ENCODE peak calls at places on chromosomes 2 and 18, in five cellular contexts. B is K562, L is HepG2, K is GM12878, D is SK-N-SH. X is an unnamed sample.

GRCh38 chr2:231894566-231895380 is 31.4 kb downstream of the NPPC start:
- DNase-seq in B (no peak), L (no peak), K (no peak), D (no peak), X (no peak)

GRCh38 chr2:202025816-202026215 is 7.8 kb upstream of the FZD7 start:
- DNase-seq in B (no peak), L (no peak), K (no peak), D (no peak), X (no peak)

GRCh38 chr2:29304399-29304798 is 189.2 kb downstream of the CLIP4 start:
- DNase-seq in B (no peak), L (no peak), K (no peak), D (no peak), X (no peak)

GRCh38 chr2:40654346-40654745 is 202.5 kb upstream of the SLC8A1 start:
- DNase-seq in B (no peak), L (no peak), K (no peak), D (no peak), X (no peak)

GRCh38 chr2:37529830-37530452 is 141.5 kb downstream of the CDC42EP3 start:
- DNase-seq in B (no peak), L (no peak), K (no peak), D (no peak), X (peak; percentile 20)

GRCh38 chr2:222656544-222657446 is 903 bp upstream of the FARSB start:
- DNase-seq in B (no peak), L (no peak), K (no peak), D (peak; percentile 45), X (no peak)

GRCh38 chr2:211477537-211478275 is 921.3 kb downstream of the CPS1 start:
- DNase-seq in B (no peak), L (no peak), K (no peak), D (no peak), X (no peak)

GRCh38 chr2:128425731-128426620 is 107.3 kb upstream of the HS6ST1 start:
- DNase-seq in B (no peak), L (no peak), K (no peak), D (no peak), X (peak; percentile 21)

GRCh38 chr2:191178806-191179514 is 28.2 kb upstream of the STAT4 start:
- DNase-seq in B (no peak), L (no peak), K (no peak), D (no peak), X (peak; percentile 39)

GRCh38 chr2:80256396-80257167 is 48.0 kb downstream of the LRRTM1 start:
- DNase-seq in B (peak; percentile 26), L (peak; percentile 21), K (no peak), D (peak; percentile 11), X (peak; percentile 27)

GRCh38 chr2:237483018-237483731 is 3.9 kb upstream of the MLPH start:
- DNase-seq in B (no peak), L (no peak), K (no peak), D (no peak), X (peak; percentile 77)

GRCh38 chr18:49274188-49274714 is 186.2 kb downstream of the DYM start:
- DNase-seq in B (no peak), L (no peak), K (no peak), D (no peak), X (peak; percentile 68)

GRCh38 chr18:13909541-13909940 is 5.8 kb downstream of the MC2R start:
- DNase-seq in B (no peak), L (no peak), K (no peak), D (no peak), X (no peak)

GRCh38 chr2:163736433-163737168 is 793 bp upstream of the FIGN start:
- DNase-seq in B (no peak), L (peak; percentile 58), K (no peak), D (peak; percentile 83), X (no peak)

GRCh38 chr18:48106976-48107781 is 176.7 kb upstream of the SMAD2 start:
- DNase-seq in B (no peak), L (no peak), K (no peak), D (no peak), X (no peak)

GRCh38 chr2:166335284-166335683 is 40.5 kb downstream of the SCN9A start:
- DNase-seq in B (no peak), L (peak; percentile 12), K (no peak), D (no peak), X (peak; percentile 37)

GRCh38 chr2:131123192-131123591 is 18.1 kb downstream of the PLEKHB2 start:
- DNase-seq in B (no peak), L (no peak), K (no peak), D (no peak), X (no peak)

GRCh38 chr18:36153203-36153602 is 23.5 kb downstream of the ELP2 start:
- DNase-seq in B (no peak), L (peak; percentile 23), K (no peak), D (no peak), X (peak; percentile 97)

GRCh38 chr2:70514612-70515055 is 39.0 kb downstream of the TGFA start:
- DNase-seq in B (no peak), L (peak; percentile 42), K (no peak), D (no peak), X (no peak)

GRCh38 chr2:172402184-172402583 is 25.2 kb upstream of the ITGA6 start:
- DNase-seq in B (no peak), L (no peak), K (no peak), D (no peak), X (no peak)

GRCh38 chr2:156229724-156230362 is 102.7 kb downstream of the NR4A2 start:
- DNase-seq in B (no peak), L (no peak), K (no peak), D (no peak), X (no peak)

GRCh38 chr2:159744363-159744762 is 32.1 kb downstream of the MARCHF7 start:
- DNase-seq in B (no peak), L (no peak), K (no peak), D (no peak), X (peak; percentile 56)

GRCh38 chr2:117170897-117171296 is 643.6 kb upstream of the DDX18 start:
- DNase-seq in B (no peak), L (no peak), K (no peak), D (no peak), X (no peak)

GRCh38 chr2:46772500-46772899 is 143.1 kb downstream of the MCFD2 start:
- DNase-seq in B (no peak), L (peak; percentile 16), K (no peak), D (no peak), X (no peak)

GRCh38 chr2:46771309-46771708 is 144.3 kb downstream of the MCFD2 start:
- DNase-seq in B (no peak), L (no peak), K (no peak), D (no peak), X (peak; percentile 33)

GRCh38 chr2:46767706-46768105 is 147.9 kb downstream of the MCFD2 start:
- DNase-seq in B (no peak), L (no peak), K (no peak), D (no peak), X (no peak)

GRCh38 chr2:46769809-46770208 is 145.8 kb downstream of the MCFD2 start:
- DNase-seq in B (no peak), L (peak; percentile 17), K (no peak), D (no peak), X (peak; percentile 23)

DNA sequence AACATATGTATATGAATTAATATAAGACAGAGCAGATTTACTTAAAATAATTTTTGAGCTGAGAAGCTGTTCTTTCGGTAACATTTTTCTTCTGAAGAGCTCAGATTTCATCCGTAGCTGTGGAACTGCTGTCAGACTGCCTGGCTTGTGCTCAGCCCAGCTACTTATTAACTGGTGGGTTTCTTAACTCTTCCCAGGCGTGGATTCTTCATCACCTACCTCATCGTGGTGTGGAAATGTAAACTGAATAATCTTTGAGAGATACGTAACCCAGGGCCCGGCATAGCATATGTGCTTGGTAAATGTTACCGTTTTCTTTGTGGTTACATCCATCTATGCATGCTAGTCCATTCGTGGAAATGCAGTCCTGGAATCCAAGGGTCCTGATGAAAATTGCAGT is 145.0 kb downstream of the MCFD2 start:
- DNase-seq in B (no peak), L (peak; percentile 90), K (no peak), D (no peak), X (peak; percentile 96)
- H3K9ac ChIP-seq in B (no peak overlapping the region), L (peak overlapping the region; percentile 9), K (no peak overlapping the region), D (peak overlapping the region; percentile 24), X (no peak overlapping the region)

GRCh38 chr18:54277899-54278298 is 8.6 kb downstream of the POLI start:
- DNase-seq in B (no peak), L (no peak), K (no peak), D (no peak), X (no peak)
- TF ChIP-seq MXI1 in B (no peak), L (no peak), K (no peak), D (no peak), X (no peak)

GRCh38 chr2:44936275-44936674 is 5.2 kb upstream of the SIX3 start:
- DNase-seq in B (no peak), L (no peak), K (no peak), D (no peak), X (no peak)

GRCh38 chr2:44935854-44936185 is 5.7 kb upstream of the SIX3 start:
- DNase-seq in B (no peak), L (no peak), K (no peak), D (peak; percentile 83), X (no peak)

GRCh38 chr2:44937688-44938240 is 3.7 kb upstream of the SIX3 start:
- DNase-seq in B (peak; percentile 32), L (no peak), K (no peak), D (peak; percentile 90), X (no peak)

GRCh38 chr2:44938287-44939073 is 3.0 kb upstream of the SIX3 start:
- DNase-seq in B (no peak), L (peak; percentile 26), K (no peak), D (peak; percentile 70), X (no peak)

DNA sequence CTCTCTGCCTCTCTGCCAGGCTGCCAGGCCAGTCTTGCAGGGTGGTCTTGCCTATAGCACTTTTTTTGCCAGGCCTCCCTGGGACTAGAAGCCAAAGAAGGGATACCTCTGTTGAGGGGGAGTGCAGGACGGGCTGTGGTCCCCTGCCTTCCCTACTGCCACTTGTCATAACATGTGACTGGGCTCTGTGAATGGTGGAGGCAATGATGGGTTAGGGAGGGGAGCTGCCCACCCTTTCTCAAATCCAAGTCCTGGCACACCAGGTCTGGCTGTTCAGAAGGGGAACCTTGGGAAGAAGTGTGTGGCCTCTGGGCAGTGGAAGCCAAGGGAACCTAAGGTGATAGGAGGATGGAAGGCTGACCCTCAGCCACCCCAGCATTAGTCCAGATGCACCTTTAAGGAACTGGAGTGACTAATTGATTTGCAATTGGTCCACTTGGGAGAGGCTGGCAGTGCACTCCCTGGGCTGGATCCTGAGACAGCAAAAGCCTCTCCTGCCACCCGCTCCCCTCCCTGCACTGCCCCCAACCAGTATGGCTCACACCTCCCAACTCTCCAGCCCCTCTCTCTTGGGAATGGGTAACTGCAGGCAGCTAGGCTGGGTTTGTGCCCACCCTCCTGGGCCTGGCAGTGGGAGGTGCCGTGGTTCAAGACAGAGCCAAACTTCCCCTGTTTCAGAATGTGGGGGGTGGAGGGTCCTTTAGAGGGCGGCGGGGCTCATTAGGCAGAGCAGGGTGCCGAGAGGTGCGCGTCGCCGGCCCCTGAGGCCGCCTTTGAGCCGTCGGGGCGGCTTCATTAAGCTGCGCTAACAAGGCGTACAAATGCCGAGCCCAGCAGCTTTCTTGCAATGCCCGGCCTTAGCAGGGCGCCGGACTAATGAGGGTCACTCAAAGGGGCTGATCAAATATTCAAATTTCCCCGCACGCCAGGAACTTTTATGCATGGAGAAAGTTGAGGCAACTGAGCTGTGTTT is 4.5 kb upstream of the SIX3 start:
- DNase-seq in B (no peak), L (no peak), K (no peak), D (peak; percentile 47), X (no peak)
- H3K9ac ChIP-seq in B (no peak overlapping the region), L (no peak overlapping the region), K (no peak overlapping the region), D (no peak overlapping the region), X (no peak overlapping the region)

DNA sequence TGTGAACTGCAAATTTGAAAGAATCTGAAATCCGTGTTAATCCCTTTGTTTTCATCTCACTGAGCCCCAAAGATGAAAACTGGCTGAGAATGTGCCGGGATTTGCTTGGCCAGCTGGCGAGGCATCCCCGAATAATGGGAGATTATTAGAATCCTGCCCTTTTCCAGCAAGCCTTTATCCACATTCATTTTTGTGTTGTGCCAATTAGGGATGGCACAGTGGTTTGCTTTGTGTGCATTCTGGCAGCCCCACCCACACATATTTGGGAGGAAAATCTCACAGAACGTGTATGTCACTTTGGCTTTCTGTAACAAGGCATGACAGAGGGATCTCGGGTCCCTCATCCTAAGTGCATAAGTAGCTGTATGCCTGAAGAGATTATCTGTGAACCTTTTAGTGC is 405.8 kb upstream of the FAM98A start:
- DNase-seq in B (no peak), L (no peak), K (no peak), D (no peak), X (no peak)
- TF ChIP-seq MXI1 in B (no peak), L (no peak), K (no peak), D (no peak), X (no peak)

X was measured in IMR-90.